ENCODE peak calls at places on chromosomes 2 and 18, in ten cellular contexts. W is activated naive CD8-positive, alpha-beta T cell treated with anti-CD3 and anti-CD28 coated beads, Interleukin-2, amount 10 ng/mL, durations not matched to agents 7 days and 5 days; O is Right ventricle myocardium inferior; T is CD8-positive, alpha-beta memory T cell; D is SJSA1; L is stimulated activated CD4-positive, alpha-beta T cell treated with anti-CD3 and anti-CD28 coated beads, Interleukin-15, amount 100 ng/mL, for 24 hours; M is spleen; U is AG08395; J is RWPE1; G is mammary epithelial cell. N is an unnamed sample.

GRCh38 chr18:40810371-40810770 is 1144.7 kb upstream of the PIK3C3 start:
- DNase-seq in M (no peak), O (no peak), W (no peak), J (peak; percentile 18), D (no peak), T (no peak), U (no peak), L (no peak), G (peak; percentile 71), N (no peak)

GRCh38 chr2:235006986-235007385 is 55.2 kb downstream of the SH3BP4 start:
- DNase-seq in U (no peak), M (no peak), O (no peak), G (no peak), D (no peak), J (no peak), W (no peak), T (no peak), L (no peak), N (no peak)

GRCh38 chr18:54147439-54147838 is 77.0 kb downstream of the MBD2 start:
- DNase-seq in T (no peak), W (no peak), U (no peak), G (no peak), D (no peak), O (no peak), M (no peak), J (no peak), L (peak; percentile 45), N (no peak)

GRCh38 chr2:104851236-104852160 is 2.4 kb upstream of the POU3F3 start:
- DNase-seq in T (no peak), W (no peak), M (no peak), O (no peak), D (no peak), J (no peak), U (no peak), G (no peak), L (no peak), N (no peak)

GRCh38 chr18:26546875-26547301 is 1.5 kb downstream of the KCTD1 start:
- DNase-seq in G (no peak), T (no peak), M (peak; percentile 75), J (no peak), D (no peak), W (no peak), L (no peak), O (no peak), U (no peak), N (no peak)

GRCh38 chr2:163558286-163559009 is 177.4 kb downstream of the FIGN start:
- DNase-seq in G (no peak), W (no peak), T (no peak), U (no peak), J (no peak), M (no peak), O (no peak), D (no peak), L (no peak), N (no peak)

GRCh38 chr18:50298443-50299284 is 11.2 kb upstream of the CXXC1 start:
- DNase-seq in D (no peak), U (no peak), T (no peak), W (peak; percentile 31), L (no peak), M (peak; percentile 84), J (no peak), O (no peak), G (no peak), N (no peak)

GRCh38 chr2:159128191-159128590 is 158.3 kb downstream of the WDSUB1 start:
- DNase-seq in U (no peak), T (no peak), D (no peak), J (no peak), G (no peak), L (no peak), O (no peak), W (no peak), M (no peak), N (no peak)

GRCh38 chr2:202039278-202040100 is 5.8 kb downstream of the FZD7 start:
- DNase-seq in T (no peak), U (no peak), O (no peak), M (no peak), G (no peak), J (no peak), D (no peak), L (no peak), W (no peak), N (no peak)

GRCh38 chr2:120949027-120949956 is 213.6 kb downstream of the GLI2 start:
- DNase-seq in W (no peak), O (peak; percentile 18), J (no peak), M (no peak), L (peak; percentile 11), T (no peak), D (no peak), U (no peak), G (no peak), N (peak; percentile 67)

GRCh38 chr2:133040175-133040574 is 370.2 kb upstream of the LYPD1 start:
- DNase-seq in J (no peak), D (no peak), L (no peak), W (no peak), O (no peak), T (no peak), M (no peak), G (peak; percentile 48), U (no peak), N (no peak)

GRCh38 chr2:157375384-157375783 is 49.8 kb upstream of the ERMN start:
- DNase-seq in G (no peak), D (no peak), J (no peak), L (no peak), W (no peak), T (no peak), U (no peak), O (no peak), M (no peak), N (no peak)

GRCh38 chr2:7721413-7721995 is 804.3 kb downstream of the RNF144A start:
- DNase-seq in W (no peak), T (no peak), L (no peak), U (no peak), G (no peak), D (no peak), M (no peak), J (no peak), O (no peak), N (no peak)

GRCh38 chr2:75403991-75404428 is 156.7 kb downstream of the EVA1A start:
- DNase-seq in O (no peak), U (peak; percentile 67), J (peak; percentile 42), M (no peak), T (no peak), L (no peak), D (no peak), W (no peak), G (peak; percentile 35), N (peak; percentile 16)

GRCh38 chr2:3535794-3536681 is 16.7 kb upstream of the ADI1 start:
- DNase-seq in U (peak; percentile 91), T (no peak), W (no peak), O (peak; percentile 78), D (peak; percentile 92), M (peak; percentile 86), G (peak; percentile 81), J (peak; percentile 67), L (no peak), N (peak; percentile 58)

GRCh38 chr2:122094557-122094956 is 339.1 kb downstream of the TSN start:
- DNase-seq in L (no peak), M (no peak), G (no peak), D (no peak), U (no peak), J (no peak), W (no peak), T (no peak), O (no peak), N (no peak)

GRCh38 chr2:221034973-221035372 is 537.1 kb downstream of the EPHA4 start:
- DNase-seq in W (no peak), G (no peak), J (no peak), U (no peak), M (no peak), D (no peak), T (no peak), L (no peak), O (no peak), N (no peak)